ENCODE peak calls at places on chromosomes 6 and 20, in ten cellular contexts. I is heart right ventricle; U is body of pancreas; M is CD4-positive, alpha-beta memory T cell; B is effector memory CD4-positive, alpha-beta T cell; N is right cardiac atrium; T is fibroblast of lung; J is cardiac muscle cell; W is upper lobe of right lung; R is right lobe of liver. Y is an unnamed sample. For H3K4me1, the result is how much of the 10 kb centered on the place peaks cover.

GRCh38 chr6:55678330-55679224 is 99.6 kb upstream of the HMGCLL1 start:
- DNase-seq in I (no peak), U (no peak), M (no peak), B (no peak), N (no peak), T (peak), J (peak), W (no peak), R (no peak), Y (no peak)

GRCh38 chr20:32585519-32586127 is 490 bp upstream of the NOL4L start:
- DNase-seq in I (no peak), U (no peak), M (no peak), B (no peak), N (peak), T (no peak), J (no peak), W (no peak), R (no peak), Y (no peak)

GRCh38 chr6:156779206-156780116 is 2.3 kb downstream of the ARID1B start:
- DNase-seq in I (peak), U (peak), M (peak), B (peak), N (peak), T (no peak), J (no peak), W (peak), R (peak), Y (no peak)

GRCh38 chr20:38649275-38649891 is 47.8 kb downstream of the ARHGAP40 start:
- DNase-seq in I (no peak), U (no peak), M (no peak), B (no peak), N (no peak), T (peak), J (peak), W (no peak), R (no peak), Y (no peak)

GRCh38 chr20:62652051-62652893 is 10.0 kb downstream of the SLCO4A1 start:
- DNase-seq in I (peak), U (peak), M (peak), B (peak), N (peak), T (peak), J (peak), W (peak), R (peak), Y (peak)

GRCh38 chr6:170434114-170434820 is 118.8 kb downstream of the PSMB1 start:
- DNase-seq in I (no peak), U (no peak), M (no peak), B (no peak), N (no peak), T (no peak), J (no peak), W (no peak), R (no peak), Y (no peak)

GRCh38 chr6:74946961-74947360 is 258.9 kb downstream of the COL12A1 start:
- DNase-seq in I (no peak), U (no peak), M (no peak), B (no peak), N (no peak), T (peak), J (peak), W (no peak), R (no peak), Y (no peak)

GRCh38 chr6:134065706-134066105 is 13.3 kb upstream of the SLC2A12 start:
- DNase-seq in I (no peak), U (no peak), M (no peak), B (no peak), N (no peak), T (peak), J (peak), W (no peak), R (no peak), Y (no peak)

GRCh38 chr6:29967379-29968010 is 25.2 kb downstream of the HLA-A start:
- DNase-seq in I (peak), U (peak), M (no peak), B (no peak), N (peak), T (no peak), J (peak), W (no peak), R (no peak), Y (no peak)

GRCh38 chr6:98834060-98835031 is at the start of gene POU3F2:
- DNase-seq in I (no peak), U (peak), M (peak), B (peak), N (peak), T (peak), J (peak), W (peak), R (peak), Y (peak)

GRCh38 chr6:155224031-155224451 is 39.8 kb upstream of the CLDN20 start:
- DNase-seq in I (no peak), U (no peak), M (peak), B (no peak), N (no peak), T (peak), J (peak), W (no peak), R (no peak), Y (peak)

GRCh38 chr20:17803765-17804164 is 104.0 kb downstream of the BANF2 start:
- DNase-seq in I (no peak), U (no peak), M (no peak), B (no peak), N (no peak), T (no peak), J (no peak), W (no peak), R (no peak), Y (no peak)

GRCh38 chr20:44532248-44532980 is 10.5 kb upstream of the SERINC3 start:
- DNase-seq in I (peak), U (no peak), M (no peak), B (no peak), N (no peak), T (no peak), J (no peak), W (no peak), R (no peak), Y (no peak)

GRCh38 chr6:21426841-21427490 is 166.6 kb upstream of the SOX4 start:
- DNase-seq in I (no peak), U (no peak), M (no peak), B (no peak), N (no peak), T (peak), J (peak), W (no peak), R (no peak), Y (no peak)

GRCh38 chr6:1708141-1708540 is 98.4 kb downstream of the FOXC1 start:
- DNase-seq in I (no peak), U (no peak), M (no peak), B (no peak), N (no peak), T (no peak), J (no peak), W (no peak), R (no peak), Y (no peak)

GRCh38 chr20:53623454-53624206 is 30.0 kb upstream of the ZNF217 start:
- DNase-seq in I (peak), U (peak), M (peak), B (no peak), N (peak), T (peak), J (peak), W (peak), R (peak), Y (no peak)

GRCh38 chr20:62643521-62644043 is 1.3 kb downstream of the SLCO4A1 start:
- DNase-seq in I (no peak), U (no peak), M (no peak), B (no peak), N (no peak), T (no peak), J (no peak), W (no peak), R (no peak), Y (no peak)

GRCh38 chr20:14401479-14402138 is 64.2 kb upstream of the FLRT3 start:
- DNase-seq in I (no peak), U (no peak), M (no peak), B (no peak), N (no peak), T (peak), J (no peak), W (no peak), R (no peak), Y (no peak)

GRCh38 chr6:126672654-126673053 is 332.7 kb downstream of the CENPW start:
- DNase-seq in I (no peak), U (no peak), M (no peak), B (no peak), N (no peak), T (peak), J (peak), W (no peak), R (no peak), Y (no peak)

GRCh38 chr6:166693880-166694279 is 66.8 kb upstream of the RPS6KA2 start:
- DNase-seq in I (no peak), U (no peak), M (no peak), B (no peak), N (no peak), T (no peak), J (no peak), W (peak), R (no peak), Y (no peak)

GRCh38 chr20:12762725-12763124 is 246.0 kb upstream of the SPTLC3 start:
- DNase-seq in I (no peak), U (no peak), M (no peak), B (no peak), N (no peak), T (no peak), J (no peak), W (no peak), R (no peak), Y (no peak)

GRCh38 chr20:16178671-16179070 is 394.6 kb downstream of the KIF16B start:
- DNase-seq in I (no peak), U (no peak), M (no peak), B (no peak), N (no peak), T (no peak), J (no peak), W (no peak), R (no peak), Y (no peak)

GRCh38 chr20:55649254-55649653 is 356.1 kb downstream of the CBLN4 start:
- DNase-seq in I (no peak), U (no peak), M (no peak), B (no peak), N (no peak), T (no peak), J (no peak), W (no peak), R (no peak), Y (no peak)
- H3K27ac ChIP-seq in I (no peak), U (no peak), M (no peak), B (no peak), N (no peak), T (no peak), J (no peak), W (no peak), R (no peak), Y (no peak)

GRCh38 chr6:43853066-43853650 is 83.1 kb downstream of the VEGFA start:
- DNase-seq in I (no peak), U (no peak), M (no peak), B (no peak), N (no peak), T (no peak), J (no peak), W (peak), R (no peak), Y (no peak)

GRCh38 chr6:43856005-43856765 is 86.2 kb downstream of the VEGFA start:
- DNase-seq in I (no peak), U (peak), M (no peak), B (no peak), N (no peak), T (peak), J (peak), W (peak), R (peak), Y (no peak)

GRCh38 chr6:43852350-43852864 is 82.4 kb downstream of the VEGFA start:
- DNase-seq in I (no peak), U (no peak), M (no peak), B (no peak), N (no peak), T (no peak), J (no peak), W (no peak), R (no peak), Y (no peak)

GRCh38 chr6:43858161-43859153 is 88.4 kb downstream of the VEGFA start:
- DNase-seq in I (no peak), U (no peak), M (no peak), B (no peak), N (no peak), T (no peak), J (no peak), W (peak), R (no peak), Y (no peak)

DNA sequence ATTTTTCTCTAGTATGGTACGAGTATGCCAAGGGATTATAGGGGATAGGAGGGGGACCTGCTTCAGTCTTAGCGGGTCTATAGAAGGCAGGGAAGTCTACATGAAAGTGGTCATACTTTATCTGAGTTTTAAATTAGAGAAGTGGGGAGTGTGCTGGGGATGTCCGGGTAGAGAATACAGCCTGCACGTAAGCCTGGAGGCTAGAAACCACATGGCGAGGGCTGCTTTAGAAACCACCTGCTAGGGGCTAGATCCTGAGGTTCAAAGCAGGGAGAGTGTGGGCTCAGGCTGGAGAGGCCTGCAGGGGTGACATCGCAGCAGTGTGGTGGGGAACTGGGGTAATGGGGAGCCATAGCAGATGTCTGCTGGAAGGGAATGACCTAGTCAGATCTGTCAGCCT is 85.2 kb downstream of the VEGFA start:
- DNase-seq in I (no peak), U (no peak), M (no peak), B (no peak), N (no peak), T (no peak), J (no peak), W (peak), R (no peak), Y (no peak)
- H3K4me1 ChIP-seq in I (under half), U (under half), M (under half), B (under half), N (under half), T (under half), J (under half), W (under half), R (under half), Y (under half)

GRCh38 chr6:27476090-27476489 is 3.2 kb upstream of the ZNF184 start:
- DNase-seq in I (no peak), U (no peak), M (no peak), B (no peak), N (no peak), T (no peak), J (no peak), W (no peak), R (no peak), Y (no peak)

GRCh38 chr6:27478141-27478705 is 5.3 kb upstream of the ZNF184 start:
- DNase-seq in I (peak), U (no peak), M (no peak), B (no peak), N (no peak), T (peak), J (peak), W (no peak), R (no peak), Y (no peak)

GRCh38 chr6:27477318-27478013 is 4.6 kb upstream of the ZNF184 start:
- DNase-seq in I (no peak), U (no peak), M (no peak), B (no peak), N (no peak), T (no peak), J (no peak), W (no peak), R (no peak), Y (no peak)

GRCh38 chr6:27478706-27479318 is 5.9 kb upstream of the ZNF184 start:
- DNase-seq in I (peak), U (peak), M (peak), B (peak), N (peak), T (peak), J (peak), W (peak), R (peak), Y (peak)

GRCh38 chr6:27479319-27480182 is 6.6 kb upstream of the ZNF184 start:
- DNase-seq in I (peak), U (peak), M (peak), B (peak), N (peak), T (peak), J (peak), W (peak), R (peak), Y (peak)
- H3K27ac ChIP-seq in I (peak), U (peak), M (peak), B (peak), N (peak), T (peak), J (peak), W (peak), R (peak), Y (peak)

DNA sequence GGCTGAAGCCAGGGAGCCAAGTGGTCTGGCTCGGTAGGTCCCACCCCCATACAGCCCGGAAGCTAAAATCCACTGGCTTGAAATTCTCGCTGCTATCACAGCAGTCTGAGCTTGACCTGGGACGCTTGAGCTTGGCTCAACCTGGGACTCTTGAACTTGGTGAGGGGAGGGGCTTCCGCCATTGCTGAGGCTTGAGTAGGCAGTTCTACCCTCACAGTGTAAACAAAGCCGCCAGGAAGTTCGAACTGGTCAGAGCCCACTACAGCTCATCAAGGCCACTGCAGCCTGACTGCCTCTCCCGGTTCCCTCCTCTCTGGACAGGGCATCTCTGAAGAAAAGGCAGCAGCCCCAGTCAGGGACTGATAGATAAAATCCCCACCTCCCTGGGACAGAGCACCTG is 1337.7 kb downstream of the HACE1 start:
- DNase-seq in I (no peak), U (no peak), M (no peak), B (no peak), N (no peak), T (no peak), J (no peak), W (no peak), R (no peak), Y (no peak)
- H3K4me1 ChIP-seq in I (under half), U (under half), M (under half), B (under half), N (under half), T (under half), J (under half), W (under half), R (under half), Y (under half)

Y was measured in CD8-positive, alpha-beta T cell.